ENCODE peak calls at places on chromosome 2, in eight cellular contexts. One of them, this sample, is unnamed.

GRCh38 chr2:157439792-157440186 is 4.1 kb downstream of the CYTIP start:
- DNase-seq in dorsolateral prefrontal cortex: no peak
- DNase-seq in substantia nigra: no peak
- DNase-seq in trophoblast cell: no peak
- DNase-seq in mammary epithelial cell: no peak
- DNase-seq in T-helper 22 cell: no peak
- DNase-seq in hippocampal formation: no peak
- DNase-seq in anterior cingulate cortex: no peak
- DNase-seq in this sample: no peak

GRCh38 chr2:86584164-86584913 is 21.1 kb upstream of the CHMP3 start:
- DNase-seq in T-helper 22 cell: no peak
- DNase-seq in dorsolateral prefrontal cortex: no peak
- DNase-seq in hippocampal formation: no peak
- DNase-seq in mammary epithelial cell: peak; percentile 10
- DNase-seq in trophoblast cell: peak; percentile 59
- DNase-seq in substantia nigra: no peak
- DNase-seq in anterior cingulate cortex: no peak
- DNase-seq in this sample: no peak

GRCh38 chr2:198113316-198113715 is 308.9 kb downstream of the PLCL1 start:
- DNase-seq in hippocampal formation: no peak
- DNase-seq in mammary epithelial cell: no peak
- DNase-seq in anterior cingulate cortex: no peak
- DNase-seq in trophoblast cell: no peak
- DNase-seq in dorsolateral prefrontal cortex: no peak
- DNase-seq in T-helper 22 cell: no peak
- DNase-seq in substantia nigra: no peak
- DNase-seq in this sample: no peak

GRCh38 chr2:200702646-200703118 is 109.0 kb upstream of the BZW1 start:
- DNase-seq in anterior cingulate cortex: no peak
- DNase-seq in mammary epithelial cell: peak; percentile 3
- DNase-seq in substantia nigra: no peak
- DNase-seq in hippocampal formation: no peak
- DNase-seq in dorsolateral prefrontal cortex: no peak
- DNase-seq in T-helper 22 cell: peak; percentile 37
- DNase-seq in trophoblast cell: peak; percentile 18
- DNase-seq in this sample: no peak

GRCh38 chr2:43737097-43737854 is 36.6 kb upstream of the DYNC2LI1 start:
- DNase-seq in dorsolateral prefrontal cortex: no peak
- DNase-seq in mammary epithelial cell: peak; percentile 8
- DNase-seq in substantia nigra: no peak
- DNase-seq in anterior cingulate cortex: no peak
- DNase-seq in hippocampal formation: no peak
- DNase-seq in T-helper 22 cell: no peak
- DNase-seq in trophoblast cell: peak; percentile 97
- DNase-seq in this sample: no peak

GRCh38 chr2:223019390-223019930 is 32.5 kb upstream of the KCNE4 start:
- DNase-seq in dorsolateral prefrontal cortex: no peak
- DNase-seq in hippocampal formation: no peak
- DNase-seq in substantia nigra: no peak
- DNase-seq in mammary epithelial cell: no peak
- DNase-seq in trophoblast cell: no peak
- DNase-seq in T-helper 22 cell: no peak
- DNase-seq in anterior cingulate cortex: no peak
- DNase-seq in this sample: no peak

GRCh38 chr2:221372156-221372870 is 199.8 kb downstream of the EPHA4 start:
- DNase-seq in anterior cingulate cortex: no peak
- DNase-seq in dorsolateral prefrontal cortex: no peak
- DNase-seq in T-helper 22 cell: no peak
- DNase-seq in substantia nigra: no peak
- DNase-seq in trophoblast cell: no peak
- DNase-seq in hippocampal formation: no peak
- DNase-seq in mammary epithelial cell: no peak
- DNase-seq in this sample: no peak

GRCh38 chr2:44772670-44773378 is 168.7 kb upstream of the SIX3 start:
- DNase-seq in T-helper 22 cell: no peak
- DNase-seq in dorsolateral prefrontal cortex: no peak
- DNase-seq in trophoblast cell: no peak
- DNase-seq in mammary epithelial cell: no peak
- DNase-seq in hippocampal formation: no peak
- DNase-seq in anterior cingulate cortex: no peak
- DNase-seq in substantia nigra: no peak
- DNase-seq in this sample: no peak

GRCh38 chr2:146754606-146755005 is 1090.2 kb upstream of the ACVR2A start:
- DNase-seq in dorsolateral prefrontal cortex: no peak
- DNase-seq in hippocampal formation: no peak
- DNase-seq in substantia nigra: no peak
- DNase-seq in mammary epithelial cell: no peak
- DNase-seq in trophoblast cell: no peak
- DNase-seq in T-helper 22 cell: no peak
- DNase-seq in anterior cingulate cortex: no peak
- DNase-seq in this sample: no peak

GRCh38 chr2:61538920-61539559 is 884 bp upstream of the XPO1 start:
- DNase-seq in dorsolateral prefrontal cortex: peak; percentile 30
- DNase-seq in substantia nigra: no peak
- DNase-seq in hippocampal formation: peak; percentile 34
- DNase-seq in anterior cingulate cortex: no peak
- DNase-seq in trophoblast cell: peak; percentile 25
- DNase-seq in T-helper 22 cell: peak; percentile 28
- DNase-seq in mammary epithelial cell: peak; percentile 41
- DNase-seq in this sample: peak; percentile 25

GRCh38 chr2:3023531-3023930 is 354.1 kb downstream of the EIPR1 start:
- DNase-seq in hippocampal formation: no peak
- DNase-seq in T-helper 22 cell: no peak
- DNase-seq in dorsolateral prefrontal cortex: no peak
- DNase-seq in trophoblast cell: no peak
- DNase-seq in mammary epithelial cell: no peak
- DNase-seq in anterior cingulate cortex: no peak
- DNase-seq in substantia nigra: no peak
- DNase-seq in this sample: no peak

GRCh38 chr2:2641541-2642410 is 310.7 kb upstream of the MYT1L start:
- DNase-seq in mammary epithelial cell: no peak
- DNase-seq in dorsolateral prefrontal cortex: no peak
- DNase-seq in T-helper 22 cell: no peak
- DNase-seq in trophoblast cell: no peak
- DNase-seq in anterior cingulate cortex: no peak
- DNase-seq in substantia nigra: no peak
- DNase-seq in hippocampal formation: no peak
- DNase-seq in this sample: no peak

GRCh38 chr2:217816396-217816869 is 186.4 kb downstream of the TNS1 start:
- DNase-seq in dorsolateral prefrontal cortex: no peak
- DNase-seq in substantia nigra: no peak
- DNase-seq in trophoblast cell: no peak
- DNase-seq in anterior cingulate cortex: no peak
- DNase-seq in mammary epithelial cell: no peak
- DNase-seq in T-helper 22 cell: no peak
- DNase-seq in hippocampal formation: no peak
- DNase-seq in this sample: peak; percentile 53

GRCh38 chr2:2747797-2748301 is 416.8 kb upstream of the MYT1L start:
- DNase-seq in hippocampal formation: no peak
- DNase-seq in trophoblast cell: no peak
- DNase-seq in dorsolateral prefrontal cortex: no peak
- DNase-seq in anterior cingulate cortex: no peak
- DNase-seq in T-helper 22 cell: no peak
- DNase-seq in mammary epithelial cell: peak; percentile 71
- DNase-seq in substantia nigra: no peak
- DNase-seq in this sample: no peak